ENCODE peak calls at places on chromosome 4, in five cellular contexts. O, H, C, L and J are unnamed samples.

GRCh38 chr4:183249854-183250253 is 70.2 kb downstream of the CLDN22 start:
- DNase-seq in H (peak), C (peak), O (peak), L (peak), J (no peak)

GRCh38 chr4:145231906-145232700 is 51.7 kb upstream of the OTUD4 start:
- DNase-seq in C (no peak), L (no peak), O (no peak), H (peak), J (no peak)

GRCh38 chr4:24808955-24809354 is 13.6 kb downstream of the SOD3 start:
- DNase-seq in H (no peak), C (no peak), O (no peak), L (no peak), J (no peak)

GRCh38 chr4:129623233-129623632 is 527.3 kb downstream of the C4orf33 start:
- DNase-seq in C (no peak), L (no peak), O (no peak), H (no peak), J (no peak)

GRCh38 chr4:170476351-170476750 is 386.6 kb upstream of the AADAT start:
- DNase-seq in C (no peak), L (no peak), H (no peak), O (no peak), J (no peak)

GRCh38 chr4:110268352-110268751 is 69.9 kb upstream of the ELOVL6 start:
- DNase-seq in C (no peak), H (no peak), L (no peak), O (no peak), J (no peak)

GRCh38 chr4:175412744-175413143 is 399.3 kb downstream of the GPM6A start:
- DNase-seq in L (no peak), O (no peak), C (no peak), H (peak), J (no peak)

GRCh38 chr4:42995343-42995944 is 102.9 kb downstream of the GRXCR1 start:
- DNase-seq in L (peak), C (peak), H (peak), O (peak), J (no peak)

GRCh38 chr4:47650584-47651130 is 165.6 kb downstream of the ATP10D start:
- DNase-seq in H (peak), O (no peak), C (no peak), L (no peak), J (no peak)

GRCh38 chr4:26094911-26095310 is 180.9 kb downstream of the SMIM20 start:
- DNase-seq in C (no peak), L (no peak), O (no peak), H (peak), J (no peak)

GRCh38 chr4:181939199-181939945 is 303.8 kb upstream of the TENM3 start:
- DNase-seq in C (no peak), O (peak), L (no peak), H (peak), J (no peak)

GRCh38 chr4:131258361-131258760 is 1890.7 kb upstream of the PCDH10 start:
- DNase-seq in C (no peak), L (no peak), O (no peak), H (no peak), J (no peak)

DNA sequence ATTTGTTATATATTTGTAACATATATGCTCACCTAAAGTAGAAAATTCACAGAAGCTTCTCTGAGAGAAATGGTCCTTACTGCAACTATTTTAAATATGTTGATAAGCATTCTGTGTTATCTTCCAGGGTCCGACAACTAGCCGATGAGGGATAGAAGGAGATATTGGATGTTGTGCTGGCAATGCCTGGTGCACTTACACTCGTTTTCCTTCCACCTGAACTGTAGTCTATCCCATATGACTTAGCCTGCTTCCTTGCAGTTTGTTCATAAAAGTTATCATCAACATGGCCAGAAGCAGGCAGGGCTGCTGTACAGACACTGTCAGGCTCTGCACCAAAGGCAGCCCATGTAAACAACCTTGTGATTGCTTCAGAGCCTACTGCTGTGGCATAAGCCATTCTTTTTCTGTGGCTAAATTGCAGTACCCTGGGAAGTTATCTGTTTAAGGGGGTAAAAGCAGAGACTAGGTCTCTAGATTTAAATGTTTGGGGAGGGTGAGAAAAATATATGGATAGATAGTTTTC is 1.6 kb downstream of the MAPK10 start:
- DNase-seq in L (no peak), H (peak), C (no peak), O (no peak), J (no peak)
- H3K4me3 ChIP-seq in L (no peak), H (no peak), C (no peak), O (no peak), J (no peak)

GRCh38 chr4:105280338-105280809 is 133.7 kb downstream of the TET2 start:
- DNase-seq in L (no peak), O (no peak), H (peak), C (no peak), J (no peak)
- TF ChIP-seq MAFK in L (no peak), O (no peak), H (no peak), C (no peak), J (no peak)

GRCh38 chr4:165493359-165493758 is 114.6 kb downstream of the CPE start:
- DNase-seq in C (peak), H (peak), O (peak), L (peak), J (peak)
- H3K4me3 ChIP-seq in C (no peak), H (no peak), O (no peak), L (no peak), J (peak)

GRCh38 chr4:124321370-124321769 is 391.2 kb downstream of the ANKRD50 start:
- DNase-seq in L (no peak), C (no peak), H (peak), O (no peak), J (no peak)
- TF ChIP-seq MAFK in L (no peak), C (no peak), H (no peak), O (no peak), J (no peak)

DNA sequence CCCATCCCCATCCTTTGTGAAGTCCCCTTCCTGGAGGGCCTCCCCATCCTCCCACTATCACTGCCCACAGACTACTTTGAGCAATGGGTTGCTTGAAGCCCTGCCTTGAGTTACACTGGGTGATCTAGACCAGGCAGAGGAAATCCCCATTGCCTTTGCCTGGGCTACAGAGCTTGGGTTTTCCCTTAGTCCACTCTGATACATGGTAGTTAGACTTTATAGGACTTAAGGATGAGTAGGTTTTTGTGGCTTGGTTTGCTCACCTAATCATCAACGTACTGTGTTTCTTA is 56.6 kb downstream of the TMEM131L start:
- DNase-seq in L (no peak), O (no peak), C (no peak), H (no peak), J (no peak)
- H3K4me3 ChIP-seq in L (no peak), O (no peak), C (no peak), H (no peak), J (no peak)

GRCh38 chr4:158572608-158573007 is 50.9 kb downstream of the RXFP1 start:
- DNase-seq in O (no peak), H (no peak), C (no peak), L (no peak), J (no peak)
- TF ChIP-seq MAFK in O (no peak), H (no peak), C (no peak), L (no peak), J (no peak)

GRCh38 chr4:38753021-38753806 is 29.6 kb downstream of the TLR10 start:
- DNase-seq in L (peak), H (peak), C (peak), O (peak), J (peak)
- H3K4me3 ChIP-seq in L (no peak), H (no peak), C (no peak), O (no peak), J (peak)